ENCODE peak calls at places on chromosomes 4 and X, in five cellular contexts. D is NCI-H2029 treated with DMSO at 0.1 percent for 48 hours, P is astrocyte of the spinal cord, N is upper lobe of left lung, F is germinal center. G is an unnamed sample.

GRCh38 chrX:141814213-141814857 is 23.8 kb upstream of the MAGEC3 start:
- DNase-seq in D (no peak), P (no peak), N (no peak), F (no peak), G (no peak)

GRCh38 chrX:44731160-44731559 is 112.7 kb upstream of the DUSP21 start:
- DNase-seq in N (no peak), D (no peak), F (no peak), P (no peak), G (no peak)

GRCh38 chr4:85928775-85929585 is 430.9 kb downstream of the MAPK10 start:
- DNase-seq in N (no peak), D (no peak), P (peak; percentile 65), F (no peak), G (no peak)

GRCh38 chr4:60128916-60129315 is 1071.2 kb upstream of the ADGRL3 start:
- DNase-seq in F (no peak), N (no peak), P (peak; percentile 17), D (no peak), G (no peak)

GRCh38 chr4:123952530-123953274 is 556.1 kb downstream of the SPRY1 start:
- DNase-seq in D (no peak), P (peak; percentile 17), N (no peak), F (no peak), G (no peak)

GRCh38 chr4:106898621-106899230 is 137.4 kb downstream of the DKK2 start:
- DNase-seq in N (no peak), F (peak; percentile 20), D (no peak), P (peak; percentile 70), G (peak; percentile 4)

GRCh38 chr4:7192252-7193039 is at the start of gene SORCS2:
- DNase-seq in D (peak; percentile 8), F (peak; percentile 74), N (peak; percentile 94), P (peak; percentile 36), G (peak; percentile 82)

GRCh38 chr4:77273412-77273811 is 116.4 kb downstream of the CCNG2 start:
- DNase-seq in D (no peak), F (no peak), N (no peak), P (no peak), G (no peak)

GRCh38 chr4:76011700-76012387 is 4.5 kb upstream of the CXCL9 start:
- DNase-seq in F (no peak), N (peak; percentile 63), D (no peak), P (peak; percentile 71), G (no peak)

GRCh38 chr4:146311238-146311970 is 97.1 kb downstream of the REELD1 start:
- DNase-seq in P (no peak), D (no peak), F (no peak), N (no peak), G (no peak)

GRCh38 chr4:154722262-154722661 is 21.5 kb upstream of the LRAT start:
- DNase-seq in F (no peak), P (no peak), D (no peak), N (no peak), G (no peak)

GRCh38 chr4:150593996-150594395 is 12.0 kb downstream of the MAB21L2 start:
- DNase-seq in F (no peak), N (no peak), P (no peak), D (no peak), G (no peak)

GRCh38 chr4:163540977-163541376 is 46.5 kb downstream of the TMA16 start:
- DNase-seq in N (no peak), D (no peak), F (no peak), P (peak; percentile 93), G (no peak)

GRCh38 chr4:149306537-149306936 is 509.1 kb downstream of the IQCM start:
- DNase-seq in N (no peak), P (no peak), D (no peak), F (no peak), G (no peak)